ENCODE peak calls at places on chromosomes 12 and 14, in five cellular contexts. One of them, this sample, is unnamed.
A peak's percentile ranks its signal among the peaks of the same experiment; 100 is the strongest.

GRCh38 chr12:70644836-70645235 is 7.6 kb upstream of the PTPRB start:
- DNase-seq in DND-41: no peak
- DNase-seq in H1: no peak
- DNase-seq in naive thymus-derived CD4-positive, alpha-beta T cell: no peak
- DNase-seq in sigmoid colon: no peak
- DNase-seq in this sample: no peak

GRCh38 chr12:124654666-124655316 is 87.4 kb upstream of the NCOR2 start:
- DNase-seq in DND-41: no peak
- DNase-seq in H1: no peak
- DNase-seq in naive thymus-derived CD4-positive, alpha-beta T cell: no peak
- DNase-seq in sigmoid colon: peak; percentile 87
- DNase-seq in this sample: no peak

GRCh38 chr14:101819251-101819990 is 57.9 kb downstream of the PPP2R5C start:
- DNase-seq in DND-41: no peak
- DNase-seq in H1: no peak
- DNase-seq in naive thymus-derived CD4-positive, alpha-beta T cell: peak; percentile 81
- DNase-seq in sigmoid colon: no peak
- DNase-seq in this sample: no peak

GRCh38 chr14:74577247-74577947 is 34.6 kb downstream of the LTBP2 start:
- DNase-seq in DND-41: no peak
- DNase-seq in H1: no peak
- DNase-seq in naive thymus-derived CD4-positive, alpha-beta T cell: no peak
- DNase-seq in sigmoid colon: peak; percentile 84
- DNase-seq in this sample: no peak

GRCh38 chr12:8819676-8819980 is 2.8 kb upstream of the A2ML1 start:
- DNase-seq in DND-41: no peak
- DNase-seq in H1: no peak
- DNase-seq in naive thymus-derived CD4-positive, alpha-beta T cell: no peak
- DNase-seq in sigmoid colon: no peak
- DNase-seq in this sample: no peak

GRCh38 chr12:98591209-98591608 is 2.3 kb upstream of the SLC25A3 start:
- DNase-seq in DND-41: no peak
- DNase-seq in H1: no peak
- DNase-seq in naive thymus-derived CD4-positive, alpha-beta T cell: no peak
- DNase-seq in sigmoid colon: no peak
- DNase-seq in this sample: no peak

GRCh38 chr12:29148958-29149690 is at the start of gene FAR2:
- DNase-seq in DND-41: peak; percentile 84
- DNase-seq in H1: peak; percentile 75
- DNase-seq in naive thymus-derived CD4-positive, alpha-beta T cell: peak; percentile 28
- DNase-seq in sigmoid colon: peak; percentile 84
- DNase-seq in this sample: no peak

GRCh38 chr14:103695331-103696026 is 19.8 kb downstream of the XRCC3 start:
- DNase-seq in DND-41: no peak
- DNase-seq in H1: no peak
- DNase-seq in naive thymus-derived CD4-positive, alpha-beta T cell: no peak
- DNase-seq in sigmoid colon: no peak
- DNase-seq in this sample: no peak

GRCh38 chr12:115710104-115710564 is 567.4 kb downstream of the MED13L start:
- DNase-seq in DND-41: no peak
- DNase-seq in H1: no peak
- DNase-seq in naive thymus-derived CD4-positive, alpha-beta T cell: no peak
- DNase-seq in sigmoid colon: no peak
- DNase-seq in this sample: no peak

GRCh38 chr14:91869556-91869955 is 2.2 kb upstream of the TC2N start:
- DNase-seq in DND-41: no peak
- DNase-seq in H1: no peak
- DNase-seq in naive thymus-derived CD4-positive, alpha-beta T cell: no peak
- DNase-seq in sigmoid colon: no peak
- DNase-seq in this sample: no peak

GRCh38 chr12:79690156-79690605 is 583 bp downstream of the PAWR start:
- DNase-seq in DND-41: no peak
- DNase-seq in H1: peak; percentile 81
- DNase-seq in naive thymus-derived CD4-positive, alpha-beta T cell: no peak
- DNase-seq in sigmoid colon: no peak
- DNase-seq in this sample: no peak

GRCh38 chr12:50574621-50575348 is 70.0 kb downstream of the DIP2B start:
- DNase-seq in DND-41: no peak
- DNase-seq in H1: no peak
- DNase-seq in naive thymus-derived CD4-positive, alpha-beta T cell: no peak
- DNase-seq in sigmoid colon: no peak
- DNase-seq in this sample: no peak

GRCh38 chr12:14950982-14951746 is 10.2 kb downstream of the ARHGDIB start:
- DNase-seq in DND-41: no peak
- DNase-seq in H1: no peak
- DNase-seq in naive thymus-derived CD4-positive, alpha-beta T cell: peak; percentile 33
- DNase-seq in sigmoid colon: no peak
- DNase-seq in this sample: no peak

GRCh38 chr14:42460673-42461072 is 854.0 kb downstream of the LRFN5 start:
- DNase-seq in DND-41: no peak
- DNase-seq in H1: no peak
- DNase-seq in naive thymus-derived CD4-positive, alpha-beta T cell: no peak
- DNase-seq in sigmoid colon: no peak
- DNase-seq in this sample: no peak

GRCh38 chr12:120363274-120363855 is 5.6 kb downstream of the MSI1 start:
- DNase-seq in DND-41: no peak
- DNase-seq in H1: no peak
- DNase-seq in naive thymus-derived CD4-positive, alpha-beta T cell: no peak
- DNase-seq in sigmoid colon: no peak
- DNase-seq in this sample: no peak

GRCh38 chr14:59154383-59154782 is 34.1 kb upstream of the DAAM1 start:
- DNase-seq in DND-41: no peak
- DNase-seq in H1: no peak
- DNase-seq in naive thymus-derived CD4-positive, alpha-beta T cell: no peak
- DNase-seq in sigmoid colon: no peak
- DNase-seq in this sample: no peak

GRCh38 chr14:91409991-91410401 is 7.6 kb downstream of the CCDC88C start:
- DNase-seq in DND-41: no peak
- DNase-seq in H1: no peak
- DNase-seq in naive thymus-derived CD4-positive, alpha-beta T cell: peak; percentile 84
- DNase-seq in sigmoid colon: peak; percentile 7
- DNase-seq in this sample: no peak

GRCh38 chr12:124888203-124888602 is 24.5 kb upstream of the SCARB1 start:
- DNase-seq in DND-41: no peak
- DNase-seq in H1: no peak
- DNase-seq in naive thymus-derived CD4-positive, alpha-beta T cell: no peak
- DNase-seq in sigmoid colon: no peak
- DNase-seq in this sample: no peak

GRCh38 chr14:54891471-54892245 is 11.0 kb downstream of the GCH1 start:
- DNase-seq in DND-41: no peak
- DNase-seq in H1: no peak
- DNase-seq in naive thymus-derived CD4-positive, alpha-beta T cell: no peak
- DNase-seq in sigmoid colon: no peak
- DNase-seq in this sample: no peak

GRCh38 chr12:49804821-49805220 is 23.4 kb downstream of the NCKAP5L start:
- DNase-seq in DND-41: no peak
- DNase-seq in H1: no peak
- DNase-seq in naive thymus-derived CD4-positive, alpha-beta T cell: no peak
- DNase-seq in sigmoid colon: no peak
- DNase-seq in this sample: no peak

GRCh38 chr12:129570796-129571400 is 332.9 kb downstream of the TMEM132D start:
- DNase-seq in DND-41: no peak
- DNase-seq in H1: no peak
- DNase-seq in naive thymus-derived CD4-positive, alpha-beta T cell: no peak
- DNase-seq in sigmoid colon: no peak
- DNase-seq in this sample: no peak

GRCh38 chr14:63436286-63437098 is 106.7 kb downstream of the PPP2R5E start:
- DNase-seq in DND-41: no peak
- DNase-seq in H1: no peak
- DNase-seq in naive thymus-derived CD4-positive, alpha-beta T cell: no peak
- DNase-seq in sigmoid colon: no peak
- DNase-seq in this sample: no peak
- H3K27ac ChIP-seq in DND-41: no peak overlapping the region
- H3K27ac ChIP-seq in H1: no peak overlapping the region
- H3K27ac ChIP-seq in naive thymus-derived CD4-positive, alpha-beta T cell: no peak overlapping the region
- H3K27ac ChIP-seq in sigmoid colon: peak overlapping the region; percentile 79
- H3K27ac ChIP-seq in this sample: no peak overlapping the region

GRCh38 chr14:61557854-61558253 is 137.5 kb upstream of the HIF1A start:
- DNase-seq in DND-41: no peak
- DNase-seq in H1: no peak
- DNase-seq in naive thymus-derived CD4-positive, alpha-beta T cell: no peak
- DNase-seq in sigmoid colon: no peak
- DNase-seq in this sample: no peak

GRCh38 chr14:61558271-61558670 is 137.0 kb upstream of the HIF1A start:
- DNase-seq in DND-41: no peak
- DNase-seq in H1: no peak
- DNase-seq in naive thymus-derived CD4-positive, alpha-beta T cell: no peak
- DNase-seq in sigmoid colon: no peak
- DNase-seq in this sample: no peak

GRCh38 chr14:61560323-61560722 is 135.0 kb upstream of the HIF1A start:
- DNase-seq in DND-41: no peak
- DNase-seq in H1: no peak
- DNase-seq in naive thymus-derived CD4-positive, alpha-beta T cell: no peak
- DNase-seq in sigmoid colon: no peak
- DNase-seq in this sample: no peak

GRCh38 chr14:61561144-61561543 is 134.2 kb upstream of the HIF1A start:
- DNase-seq in DND-41: no peak
- DNase-seq in H1: no peak
- DNase-seq in naive thymus-derived CD4-positive, alpha-beta T cell: no peak
- DNase-seq in sigmoid colon: no peak
- DNase-seq in this sample: no peak

GRCh38 chr14:61559641-61560201 is 135.6 kb upstream of the HIF1A start:
- DNase-seq in DND-41: no peak
- DNase-seq in H1: no peak
- DNase-seq in naive thymus-derived CD4-positive, alpha-beta T cell: no peak
- DNase-seq in sigmoid colon: no peak
- DNase-seq in this sample: no peak
- H3K4me3 ChIP-seq in DND-41: no peak overlapping the region
- H3K4me3 ChIP-seq in H1: no peak overlapping the region
- H3K4me3 ChIP-seq in naive thymus-derived CD4-positive, alpha-beta T cell: no peak overlapping the region
- H3K4me3 ChIP-seq in sigmoid colon: no peak overlapping the region
- H3K4me3 ChIP-seq in this sample: no peak overlapping the region

GRCh38 chr12:51871126-51871525 is 16.8 kb upstream of the ANKRD33 start:
- DNase-seq in DND-41: no peak
- DNase-seq in H1: no peak
- DNase-seq in naive thymus-derived CD4-positive, alpha-beta T cell: no peak
- DNase-seq in sigmoid colon: no peak
- DNase-seq in this sample: no peak
- H3K27me3 ChIP-seq in DND-41: no peaks in the 10 kb centered on the region
- H3K27me3 ChIP-seq in H1: peaks cover 26% of the 10 kb centered on the region
- H3K27me3 ChIP-seq in naive thymus-derived CD4-positive, alpha-beta T cell: no peaks in the 10 kb centered on the region
- H3K27me3 ChIP-seq in sigmoid colon: peaks cover 45% of the 10 kb centered on the region
- H3K27me3 ChIP-seq in this sample: peaks cover 7% of the 10 kb centered on the region

GRCh38 chr12:109863961-109864712 is 16.2 kb downstream of the GLTP start:
- DNase-seq in DND-41: no peak
- DNase-seq in H1: no peak
- DNase-seq in naive thymus-derived CD4-positive, alpha-beta T cell: no peak
- DNase-seq in sigmoid colon: no peak
- DNase-seq in this sample: no peak

GRCh38 chr12:109871678-109872314 is 8.5 kb downstream of the GLTP start:
- DNase-seq in DND-41: no peak
- DNase-seq in H1: no peak
- DNase-seq in naive thymus-derived CD4-positive, alpha-beta T cell: no peak
- DNase-seq in sigmoid colon: no peak
- DNase-seq in this sample: no peak

GRCh38 chr12:109864916-109865315 is 15.4 kb downstream of the GLTP start:
- DNase-seq in DND-41: no peak
- DNase-seq in H1: no peak
- DNase-seq in naive thymus-derived CD4-positive, alpha-beta T cell: no peak
- DNase-seq in sigmoid colon: no peak
- DNase-seq in this sample: no peak

GRCh38 chr12:109870648-109871047 is 9.7 kb downstream of the GLTP start:
- DNase-seq in DND-41: no peak
- DNase-seq in H1: no peak
- DNase-seq in naive thymus-derived CD4-positive, alpha-beta T cell: no peak
- DNase-seq in sigmoid colon: no peak
- DNase-seq in this sample: no peak

DNA sequence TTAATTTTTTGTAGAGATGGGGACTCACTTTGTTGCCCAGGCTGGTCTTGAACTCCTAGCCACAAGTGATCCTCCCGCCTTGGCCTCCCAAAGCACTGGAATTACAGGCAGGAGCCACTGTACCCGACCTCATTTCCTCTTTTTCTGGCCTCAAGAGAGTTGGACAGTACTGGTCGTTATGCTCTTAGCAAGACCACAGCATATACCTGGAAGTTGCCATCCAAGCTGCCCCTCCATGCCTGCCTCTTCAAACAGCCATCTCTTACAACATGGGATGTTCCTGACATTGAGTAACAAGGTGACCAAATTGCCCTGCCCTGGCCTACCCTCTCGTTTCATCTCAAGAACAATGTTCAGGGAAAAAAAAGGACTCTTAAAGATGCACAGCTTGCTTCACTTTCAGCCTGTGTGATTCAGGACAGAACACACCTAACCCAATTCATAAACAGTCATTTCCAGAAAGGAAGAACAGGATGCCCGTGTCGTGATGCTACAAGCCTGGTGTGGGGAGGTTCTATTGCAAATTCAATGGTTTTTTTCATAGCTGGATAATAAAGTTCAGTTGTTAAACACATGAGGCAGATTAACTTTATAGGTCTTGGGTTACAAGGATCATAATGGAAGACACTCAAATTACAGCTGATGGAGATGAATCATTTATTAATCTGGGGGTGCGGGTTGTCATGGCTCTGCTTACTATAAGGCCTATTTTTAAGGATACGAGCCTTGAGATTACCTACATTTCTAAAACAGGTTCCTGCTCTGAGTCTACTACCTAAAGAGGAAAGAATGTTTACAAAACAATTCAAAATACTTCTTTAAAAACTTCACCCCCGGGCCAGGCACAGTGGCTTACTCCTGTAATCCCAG is 11.9 kb downstream of the GLTP start:
- DNase-seq in DND-41: no peak
- DNase-seq in H1: no peak
- DNase-seq in naive thymus-derived CD4-positive, alpha-beta T cell: no peak
- DNase-seq in sigmoid colon: no peak
- DNase-seq in this sample: no peak
- H3K27ac ChIP-seq in DND-41: no peak overlapping the region
- H3K27ac ChIP-seq in H1: no peak overlapping the region
- H3K27ac ChIP-seq in naive thymus-derived CD4-positive, alpha-beta T cell: no peak overlapping the region
- H3K27ac ChIP-seq in sigmoid colon: no peak overlapping the region
- H3K27ac ChIP-seq in this sample: no peak overlapping the region

DNA sequence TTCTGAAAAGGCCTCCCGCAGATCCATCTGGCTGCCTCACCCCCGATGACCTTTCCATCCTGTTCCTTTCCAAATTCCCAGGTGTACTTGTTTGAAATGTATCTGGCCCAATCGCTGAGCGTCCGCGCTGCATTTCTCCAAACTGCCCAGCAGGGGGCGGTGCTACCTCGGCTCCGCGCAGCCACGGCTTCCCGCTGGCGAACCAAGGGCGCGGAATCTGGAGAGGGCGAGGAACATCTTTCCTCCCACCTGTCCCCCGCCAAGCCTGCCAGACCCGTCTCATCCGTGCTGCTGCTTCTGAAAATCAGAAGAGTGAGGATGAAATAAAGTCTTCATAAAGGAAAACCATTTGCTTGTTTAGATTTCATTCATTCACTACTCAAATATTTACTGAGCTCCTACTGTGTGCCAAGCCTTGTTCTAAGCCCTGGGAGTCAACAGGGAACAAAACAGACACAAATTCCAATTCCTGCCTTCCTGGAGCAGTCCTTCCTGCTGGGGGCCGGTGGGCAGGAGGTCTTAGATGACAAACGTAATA is 16.8 kb upstream of the MYL2 start:
- DNase-seq in DND-41: peak; percentile 45
- DNase-seq in H1: peak; percentile 95
- DNase-seq in naive thymus-derived CD4-positive, alpha-beta T cell: peak; percentile 22
- DNase-seq in sigmoid colon: no peak
- DNase-seq in this sample: peak; percentile 89
- H3K4me3 ChIP-seq in DND-41: no peak overlapping the region
- H3K4me3 ChIP-seq in H1: peak overlapping the region; percentile 57
- H3K4me3 ChIP-seq in naive thymus-derived CD4-positive, alpha-beta T cell: no peak overlapping the region
- H3K4me3 ChIP-seq in sigmoid colon: no peak overlapping the region
- H3K4me3 ChIP-seq in this sample: peak overlapping the region; percentile 14

GRCh38 chr14:36512585-36513003 is 7.4 kb downstream of the NKX2-1 start:
- DNase-seq in DND-41: no peak
- DNase-seq in H1: no peak
- DNase-seq in naive thymus-derived CD4-positive, alpha-beta T cell: no peak
- DNase-seq in sigmoid colon: no peak
- DNase-seq in this sample: no peak
- H3K27me3 ChIP-seq in DND-41: peaks cover 22% of the 10 kb centered on the region
- H3K27me3 ChIP-seq in H1: peaks cover 94% of the 10 kb centered on the region
- H3K27me3 ChIP-seq in naive thymus-derived CD4-positive, alpha-beta T cell: no peaks in the 10 kb centered on the region
- H3K27me3 ChIP-seq in sigmoid colon: peaks cover 98% of the 10 kb centered on the region
- H3K27me3 ChIP-seq in this sample: peaks cover 93% of the 10 kb centered on the region